ENCODE peak calls at places on chromosome 7, in nine cellular contexts. L is AG04450, W is posterior vena cava, P is cardiac fibroblast, C is left kidney, T is NCI-H1105, D is H54, M is naive B cell, K is NCI-H748 treated with DMSO at 0.1 percent for 48 hours. Q is an unnamed sample.

GRCh38 chr7:98963305-98963704 is 85.0 kb downstream of the TRRAP start:
- DNase-seq in M (no peak), K (no peak), D (no peak), L (no peak), T (no peak), P (no peak), C (no peak), W (no peak), Q (peak)

GRCh38 chr7:15784694-15785030 is 98.2 kb upstream of the MEOX2 start:
- DNase-seq in C (no peak), P (no peak), D (no peak), W (no peak), K (no peak), M (no peak), T (no peak), L (no peak), Q (no peak)

GRCh38 chr7:79142706-79143105 is 310.8 kb downstream of the MAGI2 start:
- DNase-seq in T (no peak), D (no peak), K (no peak), L (no peak), P (no peak), M (no peak), C (no peak), W (no peak), Q (no peak)

GRCh38 chr7:112129655-112130323 is 76.4 kb downstream of the DOCK4 start:
- DNase-seq in P (no peak), L (no peak), T (peak), W (no peak), K (no peak), D (no peak), M (no peak), C (peak), Q (no peak)

GRCh38 chr7:133836666-133837065 is 290.5 kb upstream of the LRGUK start:
- DNase-seq in D (no peak), P (no peak), C (peak), L (no peak), M (no peak), W (no peak), K (peak), T (peak), Q (no peak)

GRCh38 chr7:46547044-46547443 is 626.0 kb upstream of the IGFBP3 start:
- DNase-seq in C (no peak), D (no peak), M (no peak), K (no peak), W (no peak), P (no peak), L (no peak), T (no peak), Q (no peak)

GRCh38 chr7:2029211-2029905 is 203.4 kb downstream of the MAD1L1 start:
- DNase-seq in C (no peak), K (no peak), M (no peak), T (no peak), D (no peak), L (no peak), W (peak), P (no peak), Q (peak)

GRCh38 chr7:22911889-22912288 is 89.2 kb upstream of the TOMM7 start:
- DNase-seq in L (no peak), D (no peak), C (no peak), M (no peak), K (no peak), T (no peak), W (no peak), P (no peak), Q (no peak)

GRCh38 chr7:45592230-45592991 is 18.2 kb downstream of the ADCY1 start:
- DNase-seq in P (no peak), L (no peak), M (no peak), K (no peak), W (peak), C (no peak), T (no peak), D (no peak), Q (peak)

GRCh38 chr7:157556339-157556944 is 219.6 kb downstream of the DNAJB6 start:
- DNase-seq in W (peak), K (no peak), L (no peak), C (no peak), D (no peak), M (no peak), P (no peak), T (no peak), Q (peak)

GRCh38 chr7:38375453-38375852 is 102.0 kb upstream of the TARP start:
- DNase-seq in T (no peak), W (no peak), P (no peak), D (no peak), L (no peak), C (no peak), K (no peak), M (no peak), Q (no peak)

GRCh38 chr7:19747740-19748339 is 25.6 kb downstream of the TMEM196 start:
- DNase-seq in L (no peak), D (peak), W (no peak), K (peak), T (peak), C (peak), P (peak), M (peak), Q (no peak)

GRCh38 chr7:137874390-137874789 is 27.6 kb upstream of the DGKI start:
- DNase-seq in L (peak), K (no peak), T (no peak), P (peak), W (no peak), C (peak), M (no peak), D (no peak), Q (no peak)

GRCh38 chr7:102895602-102896001 is 17.2 kb upstream of the LRRC17 start:
- DNase-seq in M (no peak), L (no peak), W (no peak), C (no peak), T (no peak), D (no peak), K (no peak), P (no peak), Q (no peak)

GRCh38 chr7:131501422-131501821 is 55.0 kb downstream of the PODXL start:
- DNase-seq in K (no peak), D (no peak), C (no peak), M (no peak), P (peak), T (no peak), L (peak), W (no peak), Q (no peak)

GRCh38 chr7:100983451-100984187 is 14.3 kb downstream of the MUC12 start:
- DNase-seq in P (peak), C (no peak), T (no peak), D (peak), M (no peak), K (no peak), L (no peak), W (peak), Q (no peak)

GRCh38 chr7:157320607-157320979 is 16.2 kb upstream of the DNAJB6 start:
- DNase-seq in K (no peak), D (no peak), P (peak), C (no peak), L (no peak), M (no peak), W (no peak), T (no peak), Q (no peak)

GRCh38 chr7:32323687-32324086 is 166.5 kb downstream of the LSM5 start:
- DNase-seq in L (no peak), C (no peak), K (no peak), P (no peak), M (no peak), W (no peak), T (no peak), D (no peak), Q (no peak)

GRCh38 chr7:70376561-70377031 is 755.3 kb upstream of the GALNT17 start:
- DNase-seq in W (no peak), K (peak), C (peak), D (no peak), M (no peak), L (no peak), T (peak), P (no peak), Q (no peak)

GRCh38 chr7:51647931-51648351 is 331.3 kb upstream of the COBL start:
- DNase-seq in L (no peak), D (no peak), C (peak), P (peak), K (peak), W (no peak), T (no peak), M (no peak), Q (no peak)

GRCh38 chr7:135262623-135263320 is 29.1 kb downstream of the STRA8 start:
- DNase-seq in K (no peak), L (no peak), W (no peak), D (no peak), M (no peak), P (no peak), T (no peak), C (no peak), Q (peak)

GRCh38 chr7:1745018-1745532 is 75.0 kb downstream of the ELFN1 start:
- DNase-seq in P (no peak), D (no peak), W (no peak), T (no peak), M (no peak), K (no peak), L (no peak), C (no peak), Q (no peak)

GRCh38 chr7:84073476-84073875 is 121.1 kb downstream of the SEMA3A start:
- DNase-seq in D (no peak), K (no peak), T (no peak), C (no peak), L (no peak), M (no peak), W (no peak), P (peak), Q (no peak)

GRCh38 chr7:150902078-150903033 is 50.0 kb downstream of the AOC1 start:
- DNase-seq in P (no peak), T (no peak), W (no peak), M (no peak), D (no peak), L (no peak), K (no peak), C (no peak), Q (no peak)

GRCh38 chr7:153065021-153065420 is 305.5 kb downstream of the ACTR3B start:
- DNase-seq in T (no peak), D (no peak), M (no peak), K (no peak), W (no peak), L (no peak), C (no peak), P (no peak), Q (no peak)

GRCh38 chr7:142513221-142513955 is 235.9 kb upstream of the PRSS1 start:
- DNase-seq in P (no peak), K (no peak), D (no peak), C (no peak), W (no peak), T (no peak), M (no peak), L (no peak), Q (no peak)

GRCh38 chr7:80725181-80725611 is 86.8 kb downstream of the CD36 start:
- DNase-seq in M (no peak), C (no peak), W (no peak), D (no peak), K (peak), L (no peak), P (no peak), T (no peak), Q (no peak)

GRCh38 chr7:29345590-29345989 is 151.0 kb downstream of the CHN2 start:
- DNase-seq in P (peak), L (no peak), C (peak), W (no peak), D (no peak), K (no peak), T (no peak), M (no peak), Q (no peak)

GRCh38 chr7:130884437-130885417 is 150.7 kb upstream of the KLF14 start:
- DNase-seq in W (no peak), K (no peak), M (no peak), D (no peak), L (no peak), C (peak), P (no peak), T (no peak), Q (no peak)

GRCh38 chr7:10940748-10941358 is 32.8 kb upstream of the PHF14 start:
- DNase-seq in C (peak), M (peak), T (peak), L (no peak), P (no peak), W (no peak), K (peak), D (peak), Q (no peak)

GRCh38 chr7:18177815-18178660 is 150.4 kb upstream of the PRPS1L1 start:
- DNase-seq in W (no peak), D (no peak), M (peak), C (no peak), K (no peak), L (no peak), P (peak), T (no peak), Q (no peak)

GRCh38 chr7:135235841-135236240 is 2.2 kb downstream of the STRA8 start:
- DNase-seq in L (no peak), D (no peak), P (no peak), M (no peak), K (no peak), W (no peak), C (no peak), T (no peak), Q (no peak)

GRCh38 chr7:33495207-33495606 is 365.8 kb downstream of the BBS9 start:
- DNase-seq in T (no peak), W (no peak), M (no peak), D (no peak), P (peak), L (no peak), C (peak), K (no peak), Q (no peak)

GRCh38 chr7:22499044-22499443 is 944 bp downstream of the STEAP1B start:
- DNase-seq in T (no peak), P (peak), L (no peak), W (no peak), M (no peak), D (no peak), K (no peak), C (no peak), Q (no peak)

Q was measured in mesenteric fat pad.